ENCODE peak calls at places on chromosomes 11 and 22, in eight cellular contexts. One of them, this sample, is unnamed.

GRCh38 chr11:19117760-19118097 is 761 bp downstream of the ZDHHC13 start:
- DNase-seq in cardiac fibroblast: no peak
- DNase-seq in natural killer cell: no peak
- DNase-seq in fibroblast of mammary gland: peak; percentile 17
- DNase-seq in fibroblast of lung: peak; percentile 14
- DNase-seq in glutamatergic neuron: no peak
- DNase-seq in chondrocyte: no peak
- DNase-seq in HCT116: no peak
- DNase-seq in this sample: no peak

GRCh38 chr11:26878959-26879581 is 114.8 kb upstream of the FIBIN start:
- DNase-seq in fibroblast of lung: no peak
- DNase-seq in cardiac fibroblast: no peak
- DNase-seq in HCT116: no peak
- DNase-seq in natural killer cell: no peak
- DNase-seq in glutamatergic neuron: no peak
- DNase-seq in fibroblast of mammary gland: no peak
- DNase-seq in chondrocyte: no peak
- DNase-seq in this sample: no peak

GRCh38 chr22:26564181-26564580 is 25.8 kb downstream of the TPST2 start:
- DNase-seq in fibroblast of mammary gland: no peak
- DNase-seq in HCT116: no peak
- DNase-seq in natural killer cell: no peak
- DNase-seq in chondrocyte: no peak
- DNase-seq in glutamatergic neuron: no peak
- DNase-seq in fibroblast of lung: no peak
- DNase-seq in cardiac fibroblast: no peak
- DNase-seq in this sample: no peak

GRCh38 chr11:9462806-9463537 is 2.2 kb downstream of the ZNF143 start:
- DNase-seq in fibroblast of mammary gland: no peak
- DNase-seq in HCT116: no peak
- DNase-seq in fibroblast of lung: no peak
- DNase-seq in chondrocyte: no peak
- DNase-seq in glutamatergic neuron: no peak
- DNase-seq in cardiac fibroblast: no peak
- DNase-seq in natural killer cell: no peak
- DNase-seq in this sample: no peak

GRCh38 chr11:7451952-7452507 is 33.3 kb upstream of the OLFML1 start:
- DNase-seq in fibroblast of mammary gland: no peak
- DNase-seq in chondrocyte: no peak
- DNase-seq in glutamatergic neuron: no peak
- DNase-seq in HCT116: no peak
- DNase-seq in cardiac fibroblast: no peak
- DNase-seq in fibroblast of lung: no peak
- DNase-seq in natural killer cell: no peak
- DNase-seq in this sample: no peak

GRCh38 chr11:114366331-114367243 is 33.7 kb downstream of the C11orf71 start:
- DNase-seq in fibroblast of mammary gland: peak; percentile 59
- DNase-seq in HCT116: no peak
- DNase-seq in cardiac fibroblast: peak; percentile 75
- DNase-seq in glutamatergic neuron: no peak
- DNase-seq in fibroblast of lung: peak; percentile 63
- DNase-seq in natural killer cell: no peak
- DNase-seq in chondrocyte: no peak
- DNase-seq in this sample: no peak

GRCh38 chr11:75733346-75734107 is 15.9 kb downstream of the MOGAT2 start:
- DNase-seq in natural killer cell: no peak
- DNase-seq in fibroblast of mammary gland: no peak
- DNase-seq in cardiac fibroblast: no peak
- DNase-seq in glutamatergic neuron: no peak
- DNase-seq in fibroblast of lung: no peak
- DNase-seq in HCT116: no peak
- DNase-seq in chondrocyte: no peak
- DNase-seq in this sample: no peak

GRCh38 chr22:37334859-37335818 is 52.8 kb downstream of the CYTH4 start:
- DNase-seq in fibroblast of lung: no peak
- DNase-seq in cardiac fibroblast: no peak
- DNase-seq in HCT116: no peak
- DNase-seq in chondrocyte: no peak
- DNase-seq in glutamatergic neuron: peak; percentile 63
- DNase-seq in natural killer cell: no peak
- DNase-seq in fibroblast of mammary gland: no peak
- DNase-seq in this sample: no peak

GRCh38 chr11:70397336-70397982 is 870 bp upstream of the CTTN start:
- DNase-seq in glutamatergic neuron: no peak
- DNase-seq in fibroblast of lung: peak; percentile 29
- DNase-seq in fibroblast of mammary gland: no peak
- DNase-seq in HCT116: peak; percentile 13
- DNase-seq in natural killer cell: no peak
- DNase-seq in cardiac fibroblast: peak; percentile 35
- DNase-seq in chondrocyte: no peak
- DNase-seq in this sample: no peak

GRCh38 chr11:130675456-130675855 is 227.0 kb downstream of the ADAMTS15 start:
- DNase-seq in glutamatergic neuron: peak; percentile 70
- DNase-seq in chondrocyte: no peak
- DNase-seq in natural killer cell: no peak
- DNase-seq in HCT116: no peak
- DNase-seq in fibroblast of lung: peak; percentile 51
- DNase-seq in cardiac fibroblast: peak; percentile 93
- DNase-seq in fibroblast of mammary gland: peak; percentile 93
- DNase-seq in this sample: no peak

GRCh38 chr11:128535468-128536457 is 51.6 kb downstream of the ETS1 start:
- DNase-seq in HCT116: no peak
- DNase-seq in fibroblast of mammary gland: no peak
- DNase-seq in natural killer cell: no peak
- DNase-seq in fibroblast of lung: no peak
- DNase-seq in cardiac fibroblast: no peak
- DNase-seq in glutamatergic neuron: no peak
- DNase-seq in chondrocyte: no peak
- DNase-seq in this sample: no peak

GRCh38 chr11:112886707-112887370 is 74.4 kb upstream of the NCAM1 start:
- DNase-seq in HCT116: no peak
- DNase-seq in fibroblast of mammary gland: no peak
- DNase-seq in chondrocyte: no peak
- DNase-seq in cardiac fibroblast: peak; percentile 19
- DNase-seq in glutamatergic neuron: no peak
- DNase-seq in natural killer cell: no peak
- DNase-seq in fibroblast of lung: no peak
- DNase-seq in this sample: no peak

GRCh38 chr11:8257003-8257664 is 6.5 kb downstream of the LMO1 start:
- DNase-seq in glutamatergic neuron: no peak
- DNase-seq in HCT116: no peak
- DNase-seq in natural killer cell: no peak
- DNase-seq in chondrocyte: no peak
- DNase-seq in fibroblast of lung: no peak
- DNase-seq in cardiac fibroblast: no peak
- DNase-seq in fibroblast of mammary gland: no peak
- DNase-seq in this sample: no peak

GRCh38 chr22:49554741-49555140 is 272.9 kb downstream of the BRD1 start:
- DNase-seq in chondrocyte: no peak
- DNase-seq in fibroblast of lung: no peak
- DNase-seq in natural killer cell: no peak
- DNase-seq in cardiac fibroblast: no peak
- DNase-seq in HCT116: no peak
- DNase-seq in glutamatergic neuron: no peak
- DNase-seq in fibroblast of mammary gland: no peak
- DNase-seq in this sample: no peak

GRCh38 chr11:17770917-17771316 is 36.3 kb downstream of the KCNC1 start:
- DNase-seq in cardiac fibroblast: peak; percentile 6
- DNase-seq in natural killer cell: no peak
- DNase-seq in fibroblast of lung: peak; percentile 37
- DNase-seq in chondrocyte: no peak
- DNase-seq in HCT116: no peak
- DNase-seq in glutamatergic neuron: no peak
- DNase-seq in fibroblast of mammary gland: peak; percentile 27
- DNase-seq in this sample: no peak
- TF ChIP-seq CTCF in cardiac fibroblast: no peak
- TF ChIP-seq CTCF in natural killer cell: no peak
- TF ChIP-seq CTCF in fibroblast of lung: peak; percentile 33
- TF ChIP-seq CTCF in chondrocyte: peak; percentile 45
- TF ChIP-seq CTCF in HCT116: no peak
- TF ChIP-seq CTCF in glutamatergic neuron: no peak
- TF ChIP-seq CTCF in fibroblast of mammary gland: peak; percentile 38
- TF ChIP-seq CTCF in this sample: no peak

GRCh38 chr11:117823941-117824420 is 563 bp downstream of the FXYD2 start:
- DNase-seq in chondrocyte: peak; percentile 58
- DNase-seq in natural killer cell: peak; percentile 11
- DNase-seq in fibroblast of lung: peak; percentile 87
- DNase-seq in HCT116: no peak
- DNase-seq in fibroblast of mammary gland: peak; percentile 67
- DNase-seq in cardiac fibroblast: peak; percentile 86
- DNase-seq in glutamatergic neuron: peak; percentile 46
- DNase-seq in this sample: no peak

GRCh38 chr11:117824571-117825537 is at the start of gene FXYD2:
- DNase-seq in cardiac fibroblast: peak; percentile 72
- DNase-seq in glutamatergic neuron: peak; percentile 15
- DNase-seq in fibroblast of lung: peak; percentile 82
- DNase-seq in natural killer cell: peak; percentile 10
- DNase-seq in HCT116: no peak
- DNase-seq in fibroblast of mammary gland: peak; percentile 51
- DNase-seq in chondrocyte: peak; percentile 52
- DNase-seq in this sample: no peak

GRCh38 chr11:117822031-117822521 is 2.5 kb downstream of the FXYD2 start:
- DNase-seq in natural killer cell: no peak
- DNase-seq in fibroblast of lung: no peak
- DNase-seq in cardiac fibroblast: peak; percentile 25
- DNase-seq in HCT116: no peak
- DNase-seq in glutamatergic neuron: peak; percentile 71
- DNase-seq in chondrocyte: peak; percentile 73
- DNase-seq in fibroblast of mammary gland: no peak
- DNase-seq in this sample: peak; percentile 61

GRCh38 chr11:117822522-117823033 is 2.0 kb downstream of the FXYD2 start:
- DNase-seq in fibroblast of mammary gland: no peak
- DNase-seq in cardiac fibroblast: no peak
- DNase-seq in glutamatergic neuron: peak; percentile 9
- DNase-seq in fibroblast of lung: no peak
- DNase-seq in chondrocyte: peak; percentile 73
- DNase-seq in natural killer cell: no peak
- DNase-seq in HCT116: no peak
- DNase-seq in this sample: no peak

DNA sequence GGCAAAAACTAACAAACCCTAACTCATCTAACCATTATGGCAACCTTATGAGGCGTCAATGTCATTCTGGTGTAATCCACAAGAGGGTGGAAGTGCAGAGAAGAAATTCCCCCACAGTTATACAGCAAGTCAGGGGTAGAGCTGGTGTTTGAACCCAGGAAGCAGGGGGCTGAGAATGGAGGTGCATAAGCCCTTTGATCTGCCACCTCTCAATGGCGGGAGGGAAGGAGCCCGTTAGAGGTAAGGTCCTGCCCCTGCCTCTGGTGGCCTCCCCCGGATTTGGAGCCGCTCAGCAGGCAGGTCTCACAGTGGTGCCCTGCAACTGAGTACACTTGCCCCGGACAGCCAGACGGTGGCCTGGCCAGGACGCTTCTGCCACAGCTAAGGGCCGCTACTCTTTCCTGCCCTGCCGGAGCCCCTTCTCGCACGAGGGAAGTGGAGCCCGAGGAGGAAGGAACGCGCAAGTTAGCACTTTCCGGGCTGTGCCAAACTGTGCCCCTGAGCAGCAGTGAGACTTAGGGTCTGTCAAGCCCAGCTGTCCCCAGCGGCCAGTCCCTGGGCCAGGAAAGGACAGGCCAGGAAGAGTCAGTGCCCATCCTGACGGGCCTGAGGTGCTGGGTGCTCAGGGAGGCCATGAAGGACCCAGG is 1.1 kb downstream of the FXYD2 start:
- DNase-seq in fibroblast of lung: no peak
- DNase-seq in chondrocyte: peak; percentile 87
- DNase-seq in cardiac fibroblast: no peak
- DNase-seq in natural killer cell: peak; percentile 14
- DNase-seq in fibroblast of mammary gland: no peak
- DNase-seq in HCT116: no peak
- DNase-seq in glutamatergic neuron: peak; percentile 27
- DNase-seq in this sample: no peak
- TF ChIP-seq CTCF in fibroblast of lung: no peak
- TF ChIP-seq CTCF in chondrocyte: peak; percentile 50
- TF ChIP-seq CTCF in cardiac fibroblast: peak; percentile 17
- TF ChIP-seq CTCF in natural killer cell: no peak
- TF ChIP-seq CTCF in fibroblast of mammary gland: no peak
- TF ChIP-seq CTCF in HCT116: no peak
- TF ChIP-seq CTCF in glutamatergic neuron: peak; percentile 20
- TF ChIP-seq CTCF in this sample: no peak

DNA sequence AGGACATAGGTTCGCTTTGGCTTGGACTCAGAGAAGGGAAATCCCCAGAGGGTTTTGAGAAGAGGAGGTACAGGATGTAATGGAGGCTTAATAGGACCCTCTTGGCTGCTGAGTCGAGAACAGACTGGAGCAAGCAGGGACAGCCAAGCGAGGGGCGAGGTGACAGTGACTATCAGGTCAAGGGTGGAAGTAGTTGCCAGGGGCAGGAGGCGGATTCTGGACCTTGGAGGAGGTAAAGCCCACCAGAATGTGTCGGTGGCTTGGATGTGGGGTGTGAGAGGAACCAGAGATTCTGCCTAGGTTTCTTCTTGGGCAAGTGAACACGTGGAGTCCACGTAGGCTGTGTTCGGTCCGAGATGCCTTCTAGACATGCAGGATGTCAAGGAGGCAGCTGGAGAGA is 4.4 kb downstream of the TRMT112 start:
- DNase-seq in HCT116: no peak
- DNase-seq in natural killer cell: no peak
- DNase-seq in chondrocyte: no peak
- DNase-seq in fibroblast of lung: no peak
- DNase-seq in fibroblast of mammary gland: no peak
- DNase-seq in cardiac fibroblast: no peak
- DNase-seq in glutamatergic neuron: no peak
- DNase-seq in this sample: no peak
- TF ChIP-seq CTCF in HCT116: no peak
- TF ChIP-seq CTCF in natural killer cell: no peak
- TF ChIP-seq CTCF in chondrocyte: no peak
- TF ChIP-seq CTCF in fibroblast of lung: no peak
- TF ChIP-seq CTCF in fibroblast of mammary gland: no peak
- TF ChIP-seq CTCF in cardiac fibroblast: no peak
- TF ChIP-seq CTCF in glutamatergic neuron: no peak
- TF ChIP-seq CTCF in this sample: no peak

DNA sequence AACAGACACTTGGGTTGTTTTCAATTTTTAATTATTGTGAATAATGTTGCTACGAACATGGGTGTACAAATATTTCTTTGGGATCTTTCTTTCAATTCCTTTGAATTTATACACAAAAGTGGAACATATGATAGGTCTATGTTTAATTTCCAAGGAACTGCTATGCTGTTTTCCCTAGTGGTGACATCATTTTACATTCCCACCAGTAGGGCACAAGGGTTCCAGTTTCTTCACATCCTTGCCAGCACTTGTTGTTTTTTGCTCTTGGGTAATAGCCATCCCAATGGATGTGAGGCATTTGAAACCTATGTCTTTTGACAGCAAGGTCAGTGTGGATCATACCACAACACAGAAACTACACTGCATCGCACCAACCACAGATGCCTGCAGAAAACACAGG is 41.8 kb upstream of the SCN3B start:
- DNase-seq in chondrocyte: no peak
- DNase-seq in HCT116: no peak
- DNase-seq in natural killer cell: no peak
- DNase-seq in cardiac fibroblast: no peak
- DNase-seq in glutamatergic neuron: no peak
- DNase-seq in fibroblast of mammary gland: peak; percentile 30
- DNase-seq in fibroblast of lung: no peak
- DNase-seq in this sample: no peak
- TF ChIP-seq CTCF in chondrocyte: peak; percentile 27
- TF ChIP-seq CTCF in HCT116: no peak
- TF ChIP-seq CTCF in natural killer cell: no peak
- TF ChIP-seq CTCF in cardiac fibroblast: no peak
- TF ChIP-seq CTCF in glutamatergic neuron: peak; percentile 23
- TF ChIP-seq CTCF in fibroblast of mammary gland: no peak
- TF ChIP-seq CTCF in fibroblast of lung: no peak
- TF ChIP-seq CTCF in this sample: no peak

GRCh38 chr11:2982214-2982613 is 9.9 kb downstream of the NAP1L4 start:
- DNase-seq in chondrocyte: no peak
- DNase-seq in glutamatergic neuron: no peak
- DNase-seq in natural killer cell: no peak
- DNase-seq in fibroblast of mammary gland: no peak
- DNase-seq in cardiac fibroblast: no peak
- DNase-seq in fibroblast of lung: peak; percentile 21
- DNase-seq in HCT116: no peak
- DNase-seq in this sample: no peak
- TF ChIP-seq CTCF in chondrocyte: no peak
- TF ChIP-seq CTCF in glutamatergic neuron: no peak
- TF ChIP-seq CTCF in natural killer cell: no peak
- TF ChIP-seq CTCF in fibroblast of mammary gland: no peak
- TF ChIP-seq CTCF in cardiac fibroblast: no peak
- TF ChIP-seq CTCF in fibroblast of lung: no peak
- TF ChIP-seq CTCF in HCT116: no peak
- TF ChIP-seq CTCF in this sample: no peak